ENCODE peak calls at places on chromosome 3, in nine cellular contexts. Z is stromal cell of bone marrow; G is EH; J is iPS-NIHi11; L is COR-L47; V is stimulated activated CD4-positive, alpha-beta T cell treated with anti-CD3 and anti-CD28 coated beads, Interleukin-4, amount 100 ng/mL, for 24 hours; C is NT2/D1; E is effector memory CD8-positive, alpha-beta T cell; R is cardiac fibroblast. Y is an unnamed sample.

GRCh38 chr3:108976058-108976457 is 22.4 kb upstream of the GUCA1C start:
- DNase-seq in Z (no peak), R (no peak), E (no peak), V (no peak), J (no peak), G (no peak), C (no peak), L (no peak), Y (no peak)

GRCh38 chr3:24514139-24514538 is 19.5 kb upstream of the THRB start:
- DNase-seq in V (no peak), R (no peak), E (no peak), G (no peak), L (no peak), J (no peak), C (no peak), Z (no peak), Y (no peak)

GRCh38 chr3:134201201-134202130 is 49.2 kb downstream of the RYK start:
- DNase-seq in Z (peak), G (peak), E (no peak), L (no peak), C (no peak), J (no peak), V (no peak), R (peak), Y (no peak)

GRCh38 chr3:141122455-141123030 is 71.4 kb downstream of the SPSB4 start:
- DNase-seq in G (no peak), E (no peak), L (no peak), R (no peak), V (no peak), C (no peak), J (no peak), Z (no peak), Y (no peak)

GRCh38 chr3:171393032-171393744 is 67.0 kb downstream of the TNIK start:
- DNase-seq in G (no peak), C (peak), J (peak), E (no peak), V (no peak), L (peak), Z (no peak), R (peak), Y (no peak)

GRCh38 chr3:194323785-194324735 is 27.1 kb downstream of the CPN2 start:
- DNase-seq in G (peak), L (no peak), E (no peak), Z (no peak), V (peak), R (peak), C (no peak), J (no peak), Y (no peak)

GRCh38 chr3:80618295-80619256 is 850.8 kb upstream of the ROBO1 start:
- DNase-seq in R (no peak), E (no peak), Z (no peak), V (no peak), J (no peak), G (no peak), L (no peak), C (no peak), Y (no peak)

GRCh38 chr3:55165278-55165677 is 237.4 kb upstream of the LRTM1 start:
- DNase-seq in C (no peak), R (no peak), L (no peak), G (peak), Z (no peak), V (no peak), J (no peak), E (no peak), Y (no peak)

GRCh38 chr3:101070260-101071121 is 77.3 kb upstream of the ABI3BP start:
- DNase-seq in E (peak), J (peak), R (peak), L (peak), C (peak), V (peak), Z (no peak), G (peak), Y (peak)

GRCh38 chr3:69058180-69058946 is 6.2 kb upstream of the TMF1 start:
- DNase-seq in E (no peak), J (no peak), V (no peak), G (no peak), C (no peak), R (no peak), Z (no peak), L (no peak), Y (no peak)

GRCh38 chr3:48012659-48013058 is 3.6 kb downstream of the MAP4 start:
- DNase-seq in G (no peak), V (no peak), C (no peak), E (no peak), R (no peak), J (no peak), L (no peak), Z (no peak), Y (no peak)

GRCh38 chr3:126713229-126713628 is 9.2 kb downstream of the CHCHD6 start:
- DNase-seq in G (no peak), C (no peak), J (no peak), L (no peak), R (no peak), V (no peak), E (no peak), Z (no peak), Y (no peak)

GRCh38 chr3:117892991-117893390 is 1141.7 kb downstream of the IGSF11 start:
- DNase-seq in C (no peak), G (no peak), R (peak), V (no peak), L (no peak), J (no peak), Z (no peak), E (no peak), Y (no peak)

GRCh38 chr3:87307805-87308204 is 31.4 kb upstream of the POU1F1 start:
- DNase-seq in L (no peak), E (no peak), J (no peak), G (peak), R (no peak), C (no peak), V (no peak), Z (no peak), Y (no peak)

GRCh38 chr3:56970401-56971002 is 90.0 kb upstream of the SPATA12 start:
- DNase-seq in C (no peak), Z (no peak), V (no peak), R (peak), L (no peak), J (no peak), G (no peak), E (no peak), Y (no peak)

Y was measured in progenitor cell of endocrine pancreas.